ENCODE peak calls at places on chromosomes 3 and 15, in four cellular contexts. Q is GM23248, X is cardiac muscle cell, F is ovary. K is an unnamed sample. For H3K27me3, the result is how much of the 10 kb centered on the place peaks cover.

GRCh38 chr3:167684389-167684993 is 30.7 kb upstream of the WDR49 start:
- DNase-seq in Q (peak), F (no peak), X (peak), K (peak)

GRCh38 chr3:177237206-177237605 is 39.9 kb upstream of the TBL1XR1 start:
- DNase-seq in X (no peak), Q (peak), F (no peak), K (no peak)

GRCh38 chr3:46095307-46095706 is 68.0 kb upstream of the XCR1 start:
- DNase-seq in F (no peak), X (no peak), Q (no peak), K (no peak)

GRCh38 chr3:58414538-58415197 is 19.0 kb downstream of the PDHB start:
- DNase-seq in F (peak), Q (peak), X (peak), K (peak)

GRCh38 chr3:44825264-44825925 is 36.3 kb upstream of the TMEM42 start:
- DNase-seq in Q (peak), F (no peak), X (no peak), K (no peak)

GRCh38 chr3:136196064-136196400 is at the start of gene MSL2:
- DNase-seq in F (no peak), X (no peak), Q (no peak), K (peak)

GRCh38 chr3:195150194-195151118 is 120.5 kb downstream of the XXYLT1 start:
- DNase-seq in X (peak), F (peak), Q (peak), K (peak)

GRCh38 chr3:129628169-129628522 is 21.7 kb upstream of the PLXND1 start:
- DNase-seq in Q (no peak), X (no peak), F (no peak), K (no peak)

GRCh38 chr15:101389362-101389761 is 94.3 kb upstream of the SNRPA1 start:
- DNase-seq in Q (no peak), X (no peak), F (no peak), K (no peak)

GRCh38 chr15:63233667-63234419 is 43.6 kb upstream of the APH1B start:
- DNase-seq in X (no peak), F (no peak), Q (peak), K (no peak)

GRCh38 chr3:156580986-156581385 is 26.1 kb upstream of the SSR3 start:
- DNase-seq in F (no peak), Q (no peak), X (no peak), K (no peak)

GRCh38 chr3:51269466-51269865 is 115.6 kb upstream of the MANF start:
- DNase-seq in F (no peak), X (no peak), Q (peak), K (no peak)

GRCh38 chr3:194277547-194278091 is 73.5 kb downstream of the CPN2 start:
- DNase-seq in X (no peak), Q (peak), F (peak), K (no peak)

GRCh38 chr3:167559922-167560321 is 86.1 kb upstream of the SERPINI2 start:
- DNase-seq in Q (no peak), F (no peak), X (no peak), K (no peak)

GRCh38 chr3:174986685-174987084 is 127.6 kb downstream of the NAALADL2 start:
- DNase-seq in Q (peak), F (no peak), X (no peak), K (no peak)

GRCh38 chr3:41111011-41111410 is 88.3 kb upstream of the CTNNB1 start:
- DNase-seq in X (peak), Q (no peak), F (no peak), K (no peak)

GRCh38 chr3:61714225-61714624 is 152.9 kb downstream of the PTPRG start:
- DNase-seq in X (no peak), Q (no peak), F (no peak), K (no peak)

GRCh38 chr3:2024037-2024436 is 74.6 kb upstream of the CNTN4 start:
- DNase-seq in Q (no peak), X (no peak), F (no peak), K (peak)

GRCh38 chr15:97316362-97316761 is 644.1 kb upstream of the ARRDC4 start:
- DNase-seq in F (no peak), X (peak), Q (no peak), K (no peak)

GRCh38 chr3:11568503-11569155 is 75.1 kb downstream of the VGLL4 start:
- DNase-seq in F (peak), Q (peak), X (no peak), K (no peak)

GRCh38 chr15:58309993-58310928 is 121.5 kb upstream of the LIPC start:
- DNase-seq in X (no peak), F (no peak), Q (no peak), K (no peak)

GRCh38 chr3:42061711-42062408 is 29.3 kb upstream of the TRAK1 start:
- DNase-seq in X (peak), Q (peak), F (no peak), K (no peak)

GRCh38 chr3:59985643-59986200 is 935.9 kb upstream of the CFAP20DC start:
- DNase-seq in F (no peak), Q (no peak), X (no peak), K (no peak)

GRCh38 chr3:37703633-37704032 is 158.0 kb upstream of the CTDSPL start:
- DNase-seq in F (no peak), Q (peak), X (no peak), K (no peak)

GRCh38 chr3:129794319-129795201 is 99.0 kb downstream of the TMCC1 start:
- DNase-seq in F (peak), X (peak), Q (peak), K (peak)

GRCh38 chr3:62718011-62718410 is 157.2 kb downstream of the CADPS start:
- DNase-seq in Q (no peak), F (no peak), X (no peak), K (no peak)

GRCh38 chr15:75955720-75956119 is 52.0 kb downstream of the FBXO22 start:
- DNase-seq in Q (no peak), X (no peak), F (no peak), K (no peak)

GRCh38 chr3:128554465-128555097 is 61.6 kb upstream of the GATA2 start:
- DNase-seq in Q (no peak), F (no peak), X (no peak), K (no peak)
- H3K27me3 ChIP-seq in Q (under half), F (under half), X (under half), K (under half)

GRCh38 chr15:26531489-26531888 is 241.4 kb downstream of the GABRB3 start:
- DNase-seq in X (no peak), F (no peak), Q (no peak), K (no peak)
- H3K4me3 ChIP-seq in X (no peak), F (no peak), Q (no peak), K (no peak)

GRCh38 chr3:72448858-72449257 is 399.4 kb downstream of the SHQ1 start:
- DNase-seq in F (no peak), X (no peak), Q (peak), K (no peak)

GRCh38 chr3:72446406-72447058 is 401.7 kb downstream of the SHQ1 start:
- DNase-seq in Q (peak), F (no peak), X (peak), K (no peak)

GRCh38 chr3:72448375-72448823 is 399.8 kb downstream of the SHQ1 start:
- DNase-seq in Q (no peak), X (no peak), F (no peak), K (no peak)

GRCh38 chr3:72445827-72446405 is 402.3 kb downstream of the SHQ1 start:
- DNase-seq in X (no peak), Q (peak), F (no peak), K (no peak)

GRCh38 chr3:72447059-72447946 is 400.9 kb downstream of the SHQ1 start:
- DNase-seq in X (peak), Q (peak), F (peak), K (peak)
- H3K27me3 ChIP-seq in X (under half), Q (under half), F (under half), K (under half)

DNA sequence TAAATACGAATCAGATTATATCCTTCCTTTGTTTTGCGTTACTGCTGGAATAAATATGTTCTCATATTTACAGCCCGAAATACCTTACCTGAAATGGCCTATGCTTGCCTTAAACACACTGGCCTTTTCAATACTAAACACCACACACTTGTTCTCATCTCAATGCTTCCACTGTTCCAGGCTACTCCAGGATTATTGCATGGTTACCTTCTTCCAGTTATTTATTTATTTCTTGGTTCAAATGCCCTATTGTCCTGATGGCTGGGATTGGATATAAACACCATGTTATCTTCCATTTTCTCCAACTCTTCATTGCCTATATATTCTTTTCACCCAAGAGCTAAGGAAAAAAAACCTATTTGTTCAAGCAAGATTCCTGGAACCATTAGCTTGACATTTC is 125.3 kb downstream of the SI start:
- DNase-seq in X (no peak), F (no peak), Q (no peak), K (no peak)
- H3K4me3 ChIP-seq in X (no peak), F (no peak), Q (no peak), K (no peak)

DNA sequence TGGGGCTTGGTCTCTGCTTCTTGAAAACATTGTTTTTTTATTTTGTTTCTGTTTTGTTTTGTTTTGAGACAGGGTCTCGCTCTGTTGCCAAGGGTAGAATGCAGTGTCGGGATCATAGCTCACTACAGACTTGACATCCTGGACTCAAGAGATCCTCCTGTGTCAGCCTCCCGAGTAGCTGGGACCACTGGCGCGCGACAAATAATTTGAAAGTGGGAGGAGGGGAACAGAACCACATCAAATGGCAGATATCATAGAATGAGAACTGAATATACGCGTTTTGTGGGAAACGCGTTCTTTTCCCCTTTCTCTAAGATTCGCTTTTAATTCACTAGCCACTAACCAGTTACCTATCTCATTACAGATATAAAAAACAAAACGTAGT is 641 bp upstream of the VPS13C start:
- DNase-seq in X (no peak), F (no peak), Q (no peak), K (no peak)
- H3K27me3 ChIP-seq in X (half or more), F (under half), Q (under half), K (under half)

GRCh38 chr3:125120370-125121122 is 64.7 kb upstream of the HEG1 start:
- DNase-seq in F (no peak), X (no peak), Q (peak), K (peak)
- H3K4me3 ChIP-seq in F (no peak), X (no peak), Q (no peak), K (no peak)

DNA sequence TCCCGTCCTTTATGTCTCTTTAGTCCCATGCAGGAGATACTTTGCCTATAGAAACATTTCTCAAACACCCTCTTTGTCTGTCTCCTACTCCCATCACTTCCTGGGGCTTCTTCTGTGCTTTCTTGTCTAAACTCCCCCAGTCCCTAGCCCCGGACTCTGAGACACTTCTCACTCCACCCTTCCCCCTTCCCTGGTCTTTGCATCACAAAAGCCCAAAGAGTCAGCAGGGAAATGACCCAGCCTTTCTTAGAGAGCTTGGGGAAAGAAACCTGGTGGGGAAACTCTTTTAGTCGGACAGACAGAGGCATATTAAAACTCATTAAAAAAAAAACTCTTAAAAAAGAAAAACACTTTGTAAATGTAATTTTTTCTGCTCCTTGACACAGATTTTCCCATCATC is 211.2 kb downstream of the TJP1 start:
- DNase-seq in F (no peak), X (no peak), Q (no peak), K (no peak)
- H3K27me3 ChIP-seq in F (under half), X (under half), Q (under half), K (under half)

DNA sequence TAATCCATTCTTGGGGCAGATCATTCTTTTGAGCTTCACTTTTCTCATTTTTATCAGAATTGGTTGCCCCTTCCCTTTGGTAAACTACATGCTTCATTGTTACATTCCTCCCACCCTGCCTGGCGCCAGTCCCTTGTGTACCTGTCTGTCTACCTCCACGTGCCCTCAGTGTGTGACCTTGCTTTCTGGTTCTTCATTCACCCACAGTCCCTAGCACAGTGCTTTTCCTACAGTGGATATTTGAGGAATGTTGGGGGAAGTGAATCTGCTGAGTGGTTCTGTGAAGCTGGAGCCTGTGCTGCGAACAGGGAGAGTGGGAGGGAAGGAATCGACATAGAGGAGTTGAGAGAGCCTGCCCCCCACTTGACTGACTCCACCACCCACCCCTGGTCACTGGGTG is 23.4 kb downstream of the GPD1L start:
- DNase-seq in Q (no peak), F (no peak), X (no peak), K (no peak)
- H3K4me3 ChIP-seq in Q (no peak), F (no peak), X (no peak), K (no peak)

DNA sequence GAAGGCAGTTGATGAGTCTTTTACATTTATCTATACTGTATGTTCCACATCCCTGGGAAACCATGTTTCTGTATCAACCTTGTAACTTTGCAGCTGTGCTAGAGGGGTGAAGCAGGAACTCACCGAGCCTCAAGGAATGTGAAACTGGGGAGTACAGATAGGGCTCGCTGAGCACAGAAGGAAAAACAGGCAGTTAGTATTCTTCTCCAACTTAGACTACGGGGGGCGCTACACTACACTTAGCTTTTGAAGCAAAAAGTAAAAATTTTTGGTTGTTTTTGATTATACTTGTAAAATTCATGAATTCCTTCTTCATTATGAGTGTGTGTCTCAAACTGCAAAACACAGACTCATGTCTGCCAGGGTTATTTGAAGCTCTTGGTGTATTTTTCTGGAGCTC is 132.7 kb upstream of the RGMA start:
- DNase-seq in Q (no peak), F (no peak), X (no peak), K (no peak)
- H3K27me3 ChIP-seq in Q (under half), F (under half), X (under half), K (under half)